ENCODE peak calls at places on chromosomes 16 and 17, in five cellular contexts. I is Calu3; U is osteocyte; B is CD8-positive, alpha-beta T cell; F is cardiac fibroblast. D is an unnamed sample.

GRCh38 chr17:4444782-4445473 is 11.2 kb downstream of the SPNS3 start:
- DNase-seq in I (peak; percentile 85), U (no peak), B (no peak), F (no peak), D (no peak)

GRCh38 chr17:71180801-71181385 is 939.9 kb upstream of the SOX9 start:
- DNase-seq in I (no peak), U (no peak), B (no peak), F (peak; percentile 9), D (peak; percentile 71)

GRCh38 chr17:12242390-12242954 is 221.8 kb downstream of the MAP2K4 start:
- DNase-seq in I (no peak), U (no peak), B (no peak), F (no peak), D (no peak)

GRCh38 chr17:75517277-75517865 is 1.0 kb downstream of the TSEN54 start:
- DNase-seq in I (peak; percentile 59), U (no peak), B (peak; percentile 36), F (no peak), D (no peak)

GRCh38 chr17:58304735-58305486 is 23.7 kb downstream of the TSPOAP1 start:
- DNase-seq in I (no peak), U (peak; percentile 78), B (no peak), F (no peak), D (no peak)

GRCh38 chr16:30926937-30927788 is 3.8 kb downstream of the FBXL19 start:
- DNase-seq in I (no peak), U (no peak), B (no peak), F (no peak), D (no peak)

GRCh38 chr17:74485012-74485743 is 18.7 kb downstream of the CD300A start:
- DNase-seq in I (no peak), U (no peak), B (no peak), F (no peak), D (no peak)

GRCh38 chr17:21475555-21475954 is 99.4 kb downstream of the KCNJ12 start:
- DNase-seq in I (no peak), U (no peak), B (no peak), F (no peak), D (no peak)

GRCh38 chr17:13953871-13954270 is 115.4 kb upstream of the COX10 start:
- DNase-seq in I (no peak), U (no peak), B (no peak), F (peak; percentile 21), D (peak; percentile 63)

GRCh38 chr16:57969451-57970123 is 1.3 kb downstream of the CNGB1 start:
- DNase-seq in I (no peak), U (no peak), B (no peak), F (no peak), D (no peak)
- TF ChIP-seq CTCF in I (no peak), U (no peak), B (no peak), F (no peak), D (no peak)

GRCh38 chr17:42051645-42052044 is 1.2 kb upstream of the C17orf113 start:
- DNase-seq in I (no peak), U (no peak), B (no peak), F (no peak), D (no peak)

GRCh38 chr17:42049834-42050359 is 504 bp downstream of the C17orf113 start:
- DNase-seq in I (peak; percentile 18), U (no peak), B (no peak), F (no peak), D (no peak)

GRCh38 chr17:42051013-42051400 is 606 bp upstream of the C17orf113 start:
- DNase-seq in I (no peak), U (no peak), B (no peak), F (no peak), D (no peak)

GRCh38 chr17:42052478-42052877 is 2.1 kb upstream of the C17orf113 start:
- DNase-seq in I (no peak), U (no peak), B (no peak), F (no peak), D (no peak)

DNA sequence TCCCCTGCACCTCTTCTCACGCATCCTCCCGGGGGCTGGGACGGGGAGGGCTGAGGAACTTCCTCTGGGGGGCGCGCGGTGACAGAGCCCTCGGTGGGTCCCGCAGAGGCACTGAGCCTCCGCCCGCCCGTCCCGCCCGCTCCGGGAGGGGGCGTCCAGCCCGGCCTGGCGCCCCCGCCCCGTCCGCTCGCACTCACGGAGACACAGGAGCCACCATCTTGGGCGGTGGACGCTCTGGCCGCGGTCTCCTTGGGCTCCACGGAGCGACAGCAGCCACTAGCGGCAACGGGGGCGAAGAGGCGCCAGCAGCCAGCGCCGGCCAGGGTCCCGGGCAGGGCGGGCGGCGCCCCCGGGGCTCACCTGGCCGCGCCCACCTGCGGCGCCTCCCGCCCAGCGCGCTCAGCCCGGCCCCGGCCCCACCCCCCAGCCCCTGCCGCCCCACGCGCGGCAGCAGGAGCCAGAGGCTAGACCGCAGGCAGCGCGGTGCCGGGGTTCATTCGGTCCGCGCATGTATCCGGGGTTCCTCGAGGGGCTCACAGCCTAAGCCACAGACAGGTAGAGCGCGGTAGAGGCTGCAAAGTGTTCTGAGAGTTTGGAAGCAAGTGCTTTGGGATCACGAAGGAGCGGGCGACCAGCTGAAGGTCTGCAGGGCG is at the start of gene C17orf113:
- DNase-seq in I (peak; percentile 85), U (peak; percentile 88), B (peak; percentile 54), F (no peak), D (no peak)
- TF ChIP-seq CTCF in I (peak; percentile 69), U (peak; percentile 50), B (peak; percentile 50), F (no peak), D (peak; percentile 59)

DNA sequence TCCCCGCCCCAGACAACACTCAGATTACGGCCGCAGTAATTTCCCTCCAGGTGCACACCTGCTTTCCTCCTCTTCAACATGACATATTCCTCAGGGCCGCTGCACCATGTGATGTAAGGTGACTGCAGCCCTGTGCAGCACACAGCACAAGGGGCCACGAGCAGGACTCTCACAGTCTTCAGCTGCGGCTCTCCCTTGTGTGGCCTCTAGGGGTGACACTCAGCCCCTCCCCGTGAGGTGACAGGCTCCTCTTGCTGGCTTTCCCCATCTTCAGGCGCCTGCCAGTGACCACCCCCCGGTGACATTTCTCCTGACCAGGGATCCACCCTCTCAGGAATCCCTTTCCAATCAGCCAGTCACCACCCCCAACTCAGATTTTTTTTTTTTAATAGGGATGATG is 31.3 kb upstream of the ABCC3 start:
- DNase-seq in I (peak; percentile 47), U (no peak), B (no peak), F (no peak), D (no peak)
- TF ChIP-seq CTCF in I (no peak), U (no peak), B (peak; percentile 17), F (no peak), D (peak; percentile 33)

DNA sequence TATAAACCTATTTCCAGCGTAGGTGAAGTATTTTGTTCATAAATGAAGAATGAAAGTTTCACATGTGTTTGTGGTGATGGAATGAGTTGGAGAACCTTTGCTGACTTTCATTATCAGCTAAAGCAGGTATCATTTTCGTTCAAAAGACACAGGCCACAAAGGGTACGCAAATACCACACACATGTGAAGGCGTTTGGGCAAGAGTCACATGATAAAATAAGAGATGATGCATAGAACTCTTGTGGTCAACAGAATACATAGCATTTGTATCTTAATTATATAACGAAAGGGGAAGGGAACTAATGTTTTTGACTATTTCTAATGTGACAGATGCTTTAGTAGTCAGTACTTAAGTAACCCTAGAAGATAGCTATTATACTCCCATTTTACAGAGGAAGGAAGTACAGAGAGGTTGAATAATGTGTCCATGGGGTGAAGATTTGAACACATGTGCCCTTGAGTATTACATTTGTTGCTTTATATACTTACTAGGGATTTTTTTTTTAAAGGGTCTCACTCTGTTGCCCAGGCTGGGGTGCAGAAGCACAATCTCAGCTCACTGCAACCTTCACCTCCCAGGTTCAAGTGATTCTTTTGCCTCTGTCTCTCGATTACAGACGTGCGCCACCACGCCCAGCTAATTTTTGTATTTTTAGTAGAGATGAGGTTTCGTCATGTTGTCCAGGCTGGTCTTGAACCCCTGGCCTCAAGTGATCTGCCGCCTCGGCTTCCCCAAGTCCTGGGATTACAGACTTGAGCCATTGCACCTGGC is 4.8 kb downstream of the RPA1 start:
- DNase-seq in I (no peak), U (no peak), B (no peak), F (no peak), D (no peak)
- TF ChIP-seq CTCF in I (no peak), U (no peak), B (no peak), F (no peak), D (no peak)

GRCh38 chr17:43428524-43428923 is 29.7 kb downstream of the ARL4D start:
- DNase-seq in I (no peak), U (no peak), B (no peak), F (no peak), D (no peak)
- TF ChIP-seq CTCF in I (peak; percentile 14), U (peak; percentile 25), B (no peak), F (peak; percentile 26), D (peak; percentile 74)

GRCh38 chr17:781920-782731 is at the start of the genes GLOD4 and MRM3:
- DNase-seq in I (peak; percentile 88), U (peak; percentile 98), B (peak; percentile 94), F (peak; percentile 87), D (peak; percentile 80)
- TF ChIP-seq CTCF in I (no peak), U (peak; percentile 22), B (no peak), F (no peak), D (peak; percentile 43)

GRCh38 chr17:68860941-68861340 is 94.3 kb downstream of the ABCA8 start:
- DNase-seq in I (no peak), U (no peak), B (no peak), F (no peak), D (no peak)

GRCh38 chr17:68865584-68865983 is 89.6 kb downstream of the ABCA8 start:
- DNase-seq in I (no peak), U (no peak), B (no peak), F (no peak), D (no peak)

GRCh38 chr17:68861602-68862001 is 93.6 kb downstream of the ABCA8 start:
- DNase-seq in I (no peak), U (no peak), B (no peak), F (peak; percentile 23), D (no peak)

GRCh38 chr17:68867759-68868516 is 87.3 kb downstream of the ABCA8 start:
- DNase-seq in I (no peak), U (no peak), B (no peak), F (no peak), D (no peak)

DNA sequence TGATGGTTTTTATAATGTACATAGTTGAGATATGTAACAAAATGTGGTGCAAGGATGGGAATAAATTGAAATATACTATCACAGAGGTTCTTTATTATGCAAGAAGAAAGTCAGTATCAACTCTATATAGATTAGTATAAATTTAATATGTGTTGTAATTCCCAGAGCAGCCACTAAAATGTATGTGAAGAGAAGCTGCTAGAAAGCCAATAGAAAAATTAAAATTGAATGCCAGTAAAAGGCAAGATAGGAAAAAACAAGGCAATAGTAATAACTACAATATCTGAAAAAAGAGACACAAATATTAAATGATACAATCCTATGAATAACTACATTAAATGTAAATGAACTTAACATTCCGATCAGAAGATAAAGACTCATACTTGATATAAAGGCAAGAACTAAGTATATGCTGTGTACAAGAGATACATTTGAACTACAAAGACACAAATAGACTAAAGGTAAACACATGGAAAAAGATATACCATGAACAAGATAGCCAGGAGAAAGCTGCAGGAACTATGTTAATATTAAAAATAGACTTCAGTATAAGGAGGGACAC is 92.0 kb downstream of the ABCA8 start:
- DNase-seq in I (no peak), U (no peak), B (no peak), F (no peak), D (no peak)
- TF ChIP-seq CTCF in I (no peak), U (no peak), B (no peak), F (no peak), D (peak; percentile 25)